ENCODE peak calls at places on chromosomes 2 and 18, in four cellular contexts. K is IMR-90, F is tibial artery, B is lower lobe of right lung. D is an unnamed sample. For H3K4me1, the result is how much of the 10 kb centered on the place peaks cover.

GRCh38 chr18:47247833-47248609 is 3.4 kb downstream of the SKOR2 start:
- DNase-seq in B (no peak), K (no peak), F (no peak), D (no peak)

GRCh38 chr2:31319391-31320175 is 85.6 kb downstream of the EHD3 start:
- DNase-seq in B (peak), K (peak), F (peak), D (no peak)

GRCh38 chr2:229901819-229902218 is 20.0 kb downstream of the TRIP12 start:
- DNase-seq in K (peak), F (no peak), B (no peak), D (peak)

GRCh38 chr2:22486343-22486742 is 898.6 kb upstream of the KLHL29 start:
- DNase-seq in K (no peak), F (no peak), B (no peak), D (no peak)

GRCh38 chr2:186328848-186329247 is 157.2 kb upstream of the ZC3H15 start:
- DNase-seq in K (no peak), B (no peak), F (no peak), D (no peak)

GRCh38 chr2:203959265-203960034 is 22.9 kb downstream of the ICOS start:
- DNase-seq in B (no peak), K (no peak), F (no peak), D (no peak)

GRCh38 chr18:23495723-23496440 is 7.4 kb upstream of the RMC1 start:
- DNase-seq in K (no peak), B (no peak), F (no peak), D (peak)

GRCh38 chr2:28322456-28322855 is 70.2 kb upstream of the FOSL2 start:
- DNase-seq in B (no peak), F (no peak), K (no peak), D (no peak)

GRCh38 chr2:180456811-180457210 is 449.7 kb upstream of the CWC22 start:
- DNase-seq in F (no peak), K (no peak), B (no peak), D (no peak)

GRCh38 chr2:60960706-60961105 is 56.8 kb upstream of the PEX13 start:
- DNase-seq in K (no peak), B (no peak), F (no peak), D (no peak)

GRCh38 chr2:64001382-64002101 is 17.7 kb downstream of the VPS54 start:
- DNase-seq in B (no peak), K (no peak), F (no peak), D (no peak)

GRCh38 chr2:23360571-23361125 is 24.3 kb upstream of the KLHL29 start:
- DNase-seq in B (peak), K (peak), F (no peak), D (no peak)

GRCh38 chr18:61998957-61999356 is 106.2 kb upstream of the RNF152 start:
- DNase-seq in B (no peak), K (peak), F (no peak), D (peak)

GRCh38 chr2:161371869-161372268 is 44.2 kb upstream of the TBR1 start:
- DNase-seq in K (no peak), F (no peak), B (no peak), D (no peak)

GRCh38 chr18:45617284-45617683 is 2.0 kb downstream of the SLC14A2 start:
- DNase-seq in F (peak), B (peak), K (peak), D (peak)

GRCh38 chr18:24227976-24228660 is 89.3 kb downstream of the CABYR start:
- DNase-seq in B (no peak), K (peak), F (no peak), D (peak)

GRCh38 chr2:45156605-45157004 is 147.4 kb upstream of the SIX2 start:
- DNase-seq in B (no peak), K (no peak), F (no peak), D (no peak)

GRCh38 chr18:55585586-55586521 is 2.1 kb downstream of the TCF4 start:
- DNase-seq in K (peak), F (no peak), B (no peak), D (no peak)

GRCh38 chr2:21772624-21773023 is 648.9 kb downstream of the TDRD15 start:
- DNase-seq in K (peak), B (no peak), F (no peak), D (no peak)

GRCh38 chr2:29931818-29932217 is 10.4 kb upstream of the ALK start:
- DNase-seq in B (no peak), F (no peak), K (no peak), D (no peak)

GRCh38 chr2:1248187-1248586 is 165.1 kb upstream of the TPO start:
- DNase-seq in B (no peak), F (no peak), K (no peak), D (no peak)

GRCh38 chr18:494602-494983 is 5.9 kb downstream of the COLEC12 start:
- DNase-seq in B (no peak), K (peak), F (no peak), D (no peak)

DNA sequence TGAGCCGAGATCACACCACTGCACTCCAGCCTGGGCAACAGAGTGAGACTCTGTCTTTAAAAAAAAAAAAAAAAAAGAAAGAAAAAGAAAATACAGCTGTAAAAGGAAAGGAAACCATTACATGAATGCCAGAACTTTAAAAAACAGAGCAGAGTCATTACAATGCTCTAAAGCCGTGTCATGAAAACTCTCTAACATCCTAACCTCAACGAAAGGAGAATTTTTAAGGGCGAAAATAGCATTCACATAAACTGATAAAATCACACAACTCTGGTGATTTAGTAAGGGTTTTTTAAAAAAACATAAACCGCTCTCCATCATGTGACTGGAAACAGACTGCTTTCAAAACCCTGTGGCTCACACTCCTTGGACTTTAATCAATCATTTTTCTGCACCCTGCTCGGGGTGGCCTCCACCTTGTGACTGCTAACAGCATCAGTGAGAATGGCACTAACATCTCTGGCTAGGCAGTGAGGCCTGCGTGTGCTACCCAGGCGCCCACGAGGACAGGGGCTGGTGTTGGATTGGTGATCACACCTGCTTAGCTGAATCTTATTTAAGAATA is 12.1 kb downstream of the DOCK10 start:
- DNase-seq in K (no peak), B (no peak), F (no peak), D (no peak)
- H3K4me1 ChIP-seq in K (under half), B (under half), F (under half), D (under half)

DNA sequence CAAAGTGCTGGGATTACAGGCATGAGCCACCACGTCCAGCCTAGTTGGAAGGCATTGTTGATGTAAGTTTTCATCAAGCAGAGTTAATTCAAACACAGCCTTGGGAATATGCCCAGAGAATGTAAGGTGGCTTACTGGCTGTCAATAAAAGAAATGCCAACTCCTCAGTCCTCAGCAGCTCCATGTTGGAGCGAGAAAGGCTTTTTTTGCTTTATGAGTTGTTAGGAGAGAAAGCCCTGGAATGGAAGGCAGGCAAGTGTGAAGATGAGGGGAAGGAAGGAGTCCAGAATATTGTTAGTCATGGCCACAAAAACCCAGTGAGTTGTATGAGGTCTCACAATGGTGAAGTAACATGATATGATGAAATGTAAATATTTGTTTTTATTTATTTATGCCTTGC is 57.1 kb downstream of the MAP4K4 start:
- DNase-seq in B (no peak), F (no peak), K (peak), D (peak)
- H3K4me1 ChIP-seq in B (half or more), F (half or more), K (under half), D (half or more)

GRCh38 chr2:207142461-207142860 is 23.3 kb downstream of the KLF7 start:
- DNase-seq in B (no peak), F (no peak), K (no peak), D (no peak)
- H3K4me1 ChIP-seq in B (half or more), F (half or more), K (under half), D (under half)

DNA sequence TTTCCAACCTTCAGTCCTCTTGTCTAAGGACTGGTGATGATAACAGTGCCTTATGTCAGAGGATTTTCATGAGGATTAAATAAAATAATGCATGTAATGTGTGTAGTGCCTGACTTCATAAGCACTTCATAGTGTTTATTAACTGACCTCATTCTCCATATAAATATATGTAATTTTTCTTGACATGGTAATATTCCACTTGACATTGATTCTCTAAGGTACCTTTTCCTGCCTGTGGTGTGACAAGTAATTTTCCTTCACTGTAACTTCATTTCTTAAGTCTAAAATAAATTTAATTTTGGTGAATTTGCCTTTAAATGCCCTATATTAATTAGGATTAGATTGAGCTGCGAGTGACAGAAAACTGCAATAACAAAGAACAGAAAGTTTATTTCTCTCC is 27.3 kb downstream of the SLC20A1 start:
- DNase-seq in B (no peak), K (no peak), F (no peak), D (no peak)
- H3K4me1 ChIP-seq in B (under half), K (under half), F (under half), D (under half)

DNA sequence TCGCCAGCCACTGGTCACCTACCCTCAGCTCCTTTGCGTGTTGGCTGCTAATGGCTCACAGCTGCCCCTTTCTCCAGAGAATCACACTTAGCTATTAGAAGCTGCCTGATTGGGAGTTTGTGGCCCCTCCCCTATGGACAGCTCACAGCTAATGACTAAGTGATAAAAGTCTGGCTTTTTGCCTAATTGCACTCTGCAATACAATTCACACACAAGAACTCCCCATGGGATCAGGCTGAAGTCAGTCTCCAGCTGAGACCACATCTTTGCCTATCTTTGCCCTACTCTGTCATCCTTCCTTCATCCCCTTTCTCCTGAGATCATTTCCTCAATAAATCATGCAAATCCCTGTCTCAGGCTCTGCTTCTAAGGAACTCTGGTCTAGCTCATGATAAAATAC is 701.9 kb upstream of the RAB6C start:
- DNase-seq in F (no peak), B (no peak), K (no peak), D (no peak)
- H3K4me1 ChIP-seq in F (under half), B (under half), K (under half), D (under half)

DNA sequence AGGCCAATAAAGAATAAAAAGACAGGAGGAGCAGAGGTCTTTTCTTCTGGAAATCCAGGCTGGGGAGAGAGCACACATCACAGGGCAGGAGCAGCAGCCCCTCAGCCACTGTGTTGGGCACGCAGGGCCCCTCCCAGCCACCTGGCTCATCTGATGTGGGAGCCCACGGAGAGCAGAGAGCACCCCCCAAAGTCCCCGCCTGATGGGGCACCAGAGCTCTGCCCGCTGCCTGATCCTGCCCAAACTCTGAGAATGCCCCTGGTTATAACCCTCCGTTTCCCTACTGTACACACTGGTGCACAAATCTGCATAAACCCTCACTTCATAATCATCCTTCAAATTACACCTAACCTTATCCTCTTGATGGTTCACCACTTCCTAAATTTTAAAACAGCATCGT is 111.3 kb downstream of the HDAC4 start:
- DNase-seq in F (peak), K (no peak), B (peak), D (no peak)
- H3K4me1 ChIP-seq in F (under half), K (half or more), B (half or more), D (under half)

GRCh38 chr2:128306081-128306930 is 12.4 kb downstream of the HS6ST1 start:
- DNase-seq in B (peak), K (peak), F (no peak), D (peak)
- H3K4me1 ChIP-seq in B (half or more), K (half or more), F (under half), D (under half)

GRCh38 chr2:135056790-135057189 is 4.7 kb downstream of the RAB3GAP1 start:
- DNase-seq in F (no peak), B (no peak), K (peak), D (no peak)
- H3K4me1 ChIP-seq in F (half or more), B (under half), K (under half), D (under half)

GRCh38 chr2:134410006-134410405 is 156.1 kb downstream of the MGAT5 start:
- DNase-seq in F (no peak), B (no peak), K (no peak), D (no peak)

GRCh38 chr2:134411279-134411827 is 157.5 kb downstream of the MGAT5 start:
- DNase-seq in B (no peak), F (no peak), K (no peak), D (no peak)

GRCh38 chr2:134412639-134412999 is 158.7 kb downstream of the MGAT5 start:
- DNase-seq in K (no peak), F (no peak), B (no peak), D (no peak)

GRCh38 chr2:134411828-134412638 is 158.2 kb downstream of the MGAT5 start:
- DNase-seq in K (peak), F (peak), B (no peak), D (peak)

DNA sequence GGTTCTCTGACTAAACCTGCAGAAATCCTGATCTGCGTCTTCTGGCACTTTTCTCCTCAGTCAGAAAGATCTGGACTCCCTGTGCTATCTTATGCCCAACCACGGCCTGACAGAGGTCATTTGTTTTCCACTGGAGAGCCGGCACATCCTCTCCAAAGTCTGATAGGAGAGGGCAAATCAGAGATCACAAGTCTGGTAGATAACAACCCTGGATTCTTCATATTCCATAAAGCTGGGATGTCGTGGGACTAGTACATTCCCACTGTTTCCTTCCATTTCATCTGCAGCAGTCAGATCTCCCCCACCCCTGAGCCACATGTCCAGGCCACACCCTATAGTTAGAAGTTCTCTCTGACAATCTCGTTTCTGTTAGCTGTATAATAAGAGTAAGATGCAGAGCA is 157.0 kb downstream of the MGAT5 start:
- DNase-seq in B (no peak), F (no peak), K (peak), D (no peak)
- H3K4me1 ChIP-seq in B (under half), F (under half), K (under half), D (under half)